ENCODE peak calls at places on chromosomes 3 and 15, in ten cellular contexts. S is endodermal cell, F is BE2C, Y is GM06990, C is WTC11, U is AG09309, A is uterus, J is AG09319, I is GM10248, E is epithelial cell of esophagus. P is an unnamed sample.

GRCh38 chr3:175911937-175912336 is 1052.8 kb downstream of the NAALADL2 start:
- DNase-seq in A (no peak), Y (no peak), E (no peak), I (no peak), J (no peak), C (no peak), S (no peak), F (no peak), U (no peak), P (no peak)

GRCh38 chr15:83613716-83614115 is 40.2 kb upstream of the ADAMTSL3 start:
- DNase-seq in F (no peak), I (no peak), U (no peak), A (no peak), E (no peak), C (no peak), Y (no peak), J (no peak), S (no peak), P (no peak)

GRCh38 chr3:132047209-132047608 is 12.4 kb upstream of the CPNE4 start:
- DNase-seq in J (no peak), U (no peak), I (no peak), E (peak; percentile 70), F (no peak), C (no peak), A (no peak), S (no peak), Y (no peak), P (no peak)

GRCh38 chr3:185988080-185988815 is 50.4 kb upstream of the TRA2B start:
- DNase-seq in C (no peak), A (no peak), Y (no peak), S (peak; percentile 60), F (peak; percentile 10), E (no peak), I (no peak), U (no peak), J (no peak), P (no peak)

GRCh38 chr3:13494463-13495350 is 14.6 kb downstream of the HDAC11 start:
- DNase-seq in I (no peak), A (no peak), F (peak; percentile 39), S (peak; percentile 80), J (no peak), U (no peak), C (peak; percentile 57), Y (no peak), E (peak; percentile 36), P (no peak)

GRCh38 chr3:79038057-79038456 is 729.7 kb downstream of the ROBO1 start:
- DNase-seq in A (no peak), Y (no peak), E (peak; percentile 18), S (no peak), I (no peak), U (no peak), F (no peak), C (no peak), J (no peak), P (no peak)

GRCh38 chr3:143179603-143180002 is 60.0 kb downstream of the CHST2 start:
- DNase-seq in C (no peak), J (no peak), Y (no peak), E (no peak), U (no peak), A (no peak), S (no peak), F (no peak), I (no peak), P (no peak)

GRCh38 chr15:47398594-47398993 is 318.7 kb upstream of the SEMA6D start:
- DNase-seq in I (no peak), J (no peak), E (no peak), F (no peak), S (no peak), U (no peak), A (no peak), Y (no peak), C (no peak), P (no peak)

DNA sequence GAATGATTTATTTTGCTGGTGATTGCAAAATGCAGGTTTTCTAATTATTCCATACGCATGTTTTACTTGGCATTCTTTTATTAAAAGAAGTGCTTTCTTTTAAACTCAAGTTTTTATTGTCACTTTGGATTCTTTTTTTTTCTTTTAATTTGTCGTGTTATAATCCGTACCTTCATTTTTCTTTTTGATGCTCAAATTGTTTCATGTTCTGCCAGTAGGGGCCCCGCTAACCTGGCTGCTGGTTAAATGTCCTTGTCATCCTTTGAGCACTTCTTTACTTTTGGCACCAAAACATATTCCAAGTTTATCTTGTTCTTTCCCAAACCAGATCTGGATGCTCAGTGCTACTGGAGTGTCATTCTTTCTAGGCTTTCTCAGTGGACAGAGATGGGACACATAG is 31.6 kb downstream of the MED12L start:
- DNase-seq in U (no peak), I (no peak), C (no peak), A (no peak), E (no peak), S (no peak), F (no peak), Y (no peak), J (no peak), P (no peak)
- TF ChIP-seq CTCF in U (no peak), I (no peak), C (no peak), A (no peak), E (peak; percentile 8), S (peak; percentile 59), F (peak; percentile 32), Y (no peak), J (no peak), P (no peak)

GRCh38 chr3:69180869-69181591 is 58.6 kb upstream of the LMOD3 start:
- DNase-seq in Y (no peak), F (no peak), S (no peak), U (no peak), E (no peak), C (no peak), A (no peak), J (no peak), I (no peak), P (no peak)

GRCh38 chr3:69178100-69178499 is 55.7 kb upstream of the LMOD3 start:
- DNase-seq in F (no peak), C (no peak), S (no peak), A (no peak), Y (no peak), E (no peak), I (no peak), J (no peak), U (no peak), P (no peak)

GRCh38 chr3:69179740-69180372 is 57.5 kb upstream of the LMOD3 start:
- DNase-seq in U (no peak), J (no peak), E (no peak), I (no peak), A (no peak), C (no peak), Y (no peak), S (no peak), F (no peak), P (no peak)

GRCh38 chr3:69181592-69182211 is 59.3 kb upstream of the LMOD3 start:
- DNase-seq in E (peak; percentile 48), I (no peak), C (no peak), F (no peak), U (no peak), A (no peak), J (no peak), Y (no peak), S (no peak), P (no peak)

DNA sequence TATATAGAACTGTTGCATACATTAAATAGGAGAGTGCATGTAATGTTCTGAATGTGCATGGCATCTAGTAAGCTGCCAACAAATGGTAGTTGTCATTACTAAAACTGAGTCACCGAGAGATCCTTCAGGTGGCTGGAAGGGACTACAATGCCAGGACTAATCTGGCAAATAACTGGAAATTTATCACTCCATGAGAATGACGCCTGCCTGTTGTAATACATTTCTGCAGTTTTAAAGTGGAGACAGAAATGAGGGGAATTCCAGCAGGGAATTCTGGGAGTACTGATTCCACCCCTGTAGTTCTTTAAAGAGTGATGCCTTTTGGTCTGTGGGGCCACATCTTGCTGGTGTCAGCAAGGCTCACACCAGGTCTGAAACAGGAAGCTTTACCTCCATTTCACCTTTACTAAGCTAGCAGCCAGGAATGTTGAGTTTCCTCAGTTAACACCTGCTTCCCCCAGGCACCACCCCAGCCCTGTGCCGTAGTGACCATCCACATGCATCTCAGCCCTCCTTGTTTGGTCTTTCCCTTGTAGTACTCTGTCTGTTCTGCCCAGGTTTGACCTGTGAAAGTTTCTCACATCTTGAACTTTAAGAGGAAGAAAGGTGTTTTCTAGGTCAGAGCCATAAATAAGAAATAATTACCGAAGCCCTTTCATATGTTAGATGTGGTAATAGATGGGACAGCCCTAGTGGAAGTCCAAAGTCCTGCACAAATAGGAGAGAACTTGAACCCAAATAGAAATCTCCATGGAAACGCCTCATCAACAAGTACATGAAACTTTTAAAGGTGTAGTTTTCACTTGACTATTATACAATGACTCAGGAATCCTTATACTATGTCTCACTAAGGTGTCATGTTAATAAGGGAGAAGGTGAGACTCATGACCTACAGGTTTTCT is 56.7 kb upstream of the LMOD3 start:
- DNase-seq in F (no peak), C (no peak), E (peak; percentile 80), S (no peak), A (no peak), I (no peak), Y (no peak), J (no peak), U (no peak), P (no peak)
- TF ChIP-seq CTCF in F (no peak), C (no peak), E (no peak), S (no peak), A (no peak), I (no peak), Y (no peak), J (no peak), U (no peak), P (no peak)

DNA sequence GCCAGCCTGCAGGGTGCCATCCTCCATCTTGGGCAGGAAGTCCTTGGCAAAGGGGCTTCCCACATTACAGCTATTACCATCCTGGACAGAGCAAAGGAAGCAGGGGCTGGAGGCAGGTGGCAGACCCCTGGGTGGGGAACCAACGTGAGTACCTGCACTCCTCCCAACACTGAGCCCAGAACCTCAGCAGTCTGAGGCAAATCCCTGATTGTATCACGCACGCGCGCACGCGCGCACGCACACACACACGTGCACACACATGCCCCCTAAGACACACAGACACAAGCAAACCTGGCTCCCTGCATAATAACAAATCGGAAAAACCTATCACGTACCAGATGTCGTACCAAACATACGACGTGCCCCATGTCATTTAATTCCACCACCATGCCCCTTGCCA is 11.8 kb downstream of the POLG start:
- DNase-seq in C (no peak), A (no peak), J (no peak), F (no peak), I (no peak), S (no peak), U (no peak), Y (no peak), E (no peak), P (no peak)
- TF ChIP-seq CTCF in C (no peak), A (no peak), J (no peak), F (no peak), I (no peak), S (no peak), U (no peak), Y (no peak), E (no peak), P (no peak)

GRCh38 chr3:5479229-5479799 is 291.8 kb downstream of the EDEM1 start:
- DNase-seq in U (no peak), I (no peak), J (no peak), F (no peak), S (no peak), A (no peak), C (no peak), Y (no peak), E (peak; percentile 70), P (no peak)

GRCh38 chr3:5480190-5480589 is 292.7 kb downstream of the EDEM1 start:
- DNase-seq in S (no peak), A (no peak), J (no peak), I (no peak), E (no peak), Y (no peak), U (no peak), F (no peak), C (no peak), P (no peak)

GRCh38 chr3:5473471-5473870 is 286.0 kb downstream of the EDEM1 start:
- DNase-seq in J (no peak), U (no peak), F (no peak), Y (no peak), I (no peak), C (no peak), A (no peak), E (no peak), S (no peak), P (no peak)

DNA sequence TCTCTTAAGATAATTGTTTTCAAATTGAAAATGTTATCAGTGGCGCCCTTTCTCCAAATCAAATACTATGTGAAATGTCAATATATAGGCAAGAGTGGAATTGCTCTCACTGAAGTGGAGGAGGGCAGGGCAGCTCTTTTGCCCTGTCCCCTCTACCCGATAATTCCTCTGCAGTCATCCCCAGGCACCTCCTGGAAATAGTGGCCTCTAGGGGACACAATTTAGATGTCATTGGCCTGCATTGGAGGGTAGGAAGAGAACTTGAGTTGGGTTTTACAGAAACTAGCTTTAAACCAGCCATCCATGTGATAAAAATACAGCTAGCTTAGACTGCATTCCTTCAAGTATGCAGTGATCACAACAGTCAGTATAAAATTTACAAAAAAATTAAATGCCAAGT is 288.9 kb downstream of the EDEM1 start:
- DNase-seq in A (no peak), J (no peak), E (no peak), S (peak; percentile 47), C (no peak), Y (no peak), I (no peak), U (no peak), F (no peak), P (no peak)
- TF ChIP-seq CTCF in A (no peak), J (no peak), E (no peak), S (peak; percentile 63), C (no peak), Y (no peak), I (no peak), U (no peak), F (no peak), P (no peak)

P was measured in HL-60.